ENCODE peak calls at places on chromosomes 11 and 22, in nine cellular contexts. K is RWPE2, M is upper lobe of right lung, U is progenitor cell of endocrine pancreas, V is A549, N is kidney epithelial cell, T is NB4, D is dorsolateral prefrontal cortex, R is mesothelial cell of epicardium. G is an unnamed sample.

GRCh38 chr11:12864316-12865156 is 144.6 kb upstream of the RASSF10 start:
- DNase-seq in K (no peak), M (no peak), U (no peak), V (no peak), N (peak), T (peak), D (no peak), R (no peak), G (peak)

GRCh38 chr11:43518407-43519165 is 159.9 kb downstream of the TTC17 start:
- DNase-seq in K (no peak), M (no peak), U (no peak), V (no peak), N (no peak), T (no peak), D (no peak), R (no peak), G (no peak)

GRCh38 chr11:66100272-66101037 is 30.4 kb downstream of the PACS1 start:
- DNase-seq in K (no peak), M (peak), U (no peak), V (peak), N (peak), T (peak), D (peak), R (no peak), G (no peak)

GRCh38 chr11:91804057-91804456 is 420.6 kb upstream of the FAT3 start:
- DNase-seq in K (no peak), M (no peak), U (no peak), V (no peak), N (no peak), T (no peak), D (no peak), R (no peak), G (no peak)

GRCh38 chr11:34104680-34105078 is 750 bp upstream of the NAT10 start:
- DNase-seq in K (no peak), M (no peak), U (no peak), V (no peak), N (no peak), T (no peak), D (no peak), R (no peak), G (no peak)

GRCh38 chr22:48890693-48891554 is 936.7 kb downstream of the BRD1 start:
- DNase-seq in K (no peak), M (peak), U (no peak), V (no peak), N (no peak), T (no peak), D (peak), R (peak), G (no peak)

GRCh38 chr11:115745545-115746265 is 241.5 kb upstream of the CADM1 start:
- DNase-seq in K (no peak), M (no peak), U (no peak), V (no peak), N (no peak), T (no peak), D (no peak), R (no peak), G (no peak)

GRCh38 chr11:130866831-130867230 is 49.4 kb downstream of the SNX19 start:
- DNase-seq in K (no peak), M (no peak), U (no peak), V (no peak), N (no peak), T (no peak), D (no peak), R (no peak), G (no peak)

GRCh38 chr11:19973136-19973635 is 187.1 kb downstream of the DBX1 start:
- DNase-seq in K (no peak), M (no peak), U (no peak), V (no peak), N (no peak), T (no peak), D (no peak), R (no peak), G (no peak)

GRCh38 chr11:130677486-130678153 is 229.2 kb downstream of the ADAMTS15 start:
- DNase-seq in K (no peak), M (no peak), U (no peak), V (no peak), N (peak), T (no peak), D (no peak), R (no peak), G (no peak)

GRCh38 chr11:65880844-65881421 is 1.3 kb downstream of the CTSW start:
- DNase-seq in K (peak), M (no peak), U (no peak), V (no peak), N (no peak), T (peak), D (no peak), R (no peak), G (no peak)

GRCh38 chr11:10303558-10304363 is 1.1 kb upstream of the ADM start:
- DNase-seq in K (peak), M (no peak), U (no peak), V (peak), N (no peak), T (peak), D (no peak), R (peak), G (peak)
- TF ChIP-seq CTCF in K (no peak), M (no peak), U (no peak), V (no peak), N (no peak), T (no peak), D (no peak), R (no peak), G (no peak)

DNA sequence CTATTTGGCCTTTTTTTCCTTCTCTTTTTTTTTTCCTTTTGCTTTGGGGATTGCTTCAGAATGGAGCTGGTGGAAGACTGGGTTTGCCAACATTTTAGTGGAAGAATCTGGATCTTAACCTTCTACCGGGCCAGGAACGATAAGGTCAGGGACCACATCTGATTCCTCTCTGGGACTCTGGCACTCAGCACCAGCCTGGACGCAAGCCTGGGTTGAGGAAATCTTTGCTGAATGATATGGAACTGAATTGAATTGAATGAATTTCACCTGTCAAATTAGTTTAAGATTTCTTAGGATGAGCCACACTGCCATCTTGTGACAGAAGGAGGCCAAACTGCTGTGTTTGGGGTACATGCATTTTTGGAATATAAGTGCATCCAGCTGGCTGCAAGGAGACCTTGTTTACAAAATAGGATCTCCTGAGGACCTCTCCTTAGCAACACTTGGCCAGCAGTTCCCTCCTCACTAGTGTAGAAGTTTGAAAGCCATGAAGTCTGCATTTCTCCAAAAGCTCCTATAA is 30.4 kb downstream of the TPBGL start:
- DNase-seq in K (peak), M (peak), U (no peak), V (peak), N (no peak), T (peak), D (no peak), R (no peak), G (no peak)
- TF ChIP-seq CTCF in K (peak), M (no peak), U (no peak), V (peak), N (peak), T (peak), D (no peak), R (no peak), G (no peak)

GRCh38 chr11:104946907-104947306 is 21.5 kb downstream of the CASP4 start:
- DNase-seq in K (no peak), M (no peak), U (no peak), V (peak), N (no peak), T (peak), D (no peak), R (no peak), G (peak)
- TF ChIP-seq CTCF in K (peak), M (peak), U (peak), V (peak), N (peak), T (peak), D (peak), R (peak), G (peak)

GRCh38 chr11:107606122-107606521 is 15.2 kb downstream of the ELMOD1 start:
- DNase-seq in K (no peak), M (no peak), U (no peak), V (no peak), N (no peak), T (peak), D (no peak), R (no peak), G (no peak)
- TF ChIP-seq CTCF in K (no peak), M (no peak), U (no peak), V (no peak), N (peak), T (peak), D (no peak), R (no peak), G (no peak)

G was measured in endothelial cell.